ENCODE peak calls at places on chromosome 17, in nine cellular contexts. F is CD4-positive, alpha-beta T cell; R is lung; T is Kasumi-1; B is psoas muscle; V is activated CD4-positive, alpha-beta T cell treated with anti-CD3 and anti-CD28 coated beads for 1 hour; S is tibial artery; I is NCI-H1694 treated with DMSO at 0.1 percent for 48 hours; P is glutamatergic neuron. G is an unnamed sample.

GRCh38 chr17:17350491-17351355 is 47.5 kb downstream of the NT5M start:
- DNase-seq in T (no peak), B (no peak), I (no peak), P (no peak), S (no peak), R (no peak), V (no peak), F (no peak), G (no peak)

GRCh38 chr17:55762086-55762858 is 11.4 kb downstream of the PCTP start:
- DNase-seq in F (no peak), S (no peak), I (no peak), R (no peak), B (no peak), T (no peak), V (no peak), P (no peak), G (no peak)

GRCh38 chr17:49003557-49004511 is 6.6 kb downstream of the IGF2BP1 start:
- DNase-seq in V (no peak), S (no peak), F (no peak), R (no peak), I (no peak), P (peak), B (no peak), T (no peak), G (peak)

GRCh38 chr17:68610554-68610953 is 9.4 kb upstream of the FAM20A start:
- DNase-seq in S (no peak), P (no peak), I (no peak), T (no peak), F (no peak), R (no peak), V (no peak), B (no peak), G (no peak)

GRCh38 chr17:75525806-75526554 is 483 bp downstream of the LLGL2 start:
- DNase-seq in I (no peak), B (no peak), V (no peak), S (no peak), F (no peak), R (peak), P (no peak), T (no peak), G (no peak)

GRCh38 chr17:4852504-4853075 is 19.4 kb downstream of the MINK1 start:
- DNase-seq in R (no peak), F (no peak), S (no peak), T (no peak), I (peak), V (no peak), B (no peak), P (no peak), G (no peak)

GRCh38 chr17:66378296-66378695 is 75.9 kb downstream of the PRKCA start:
- DNase-seq in V (no peak), P (no peak), F (no peak), T (no peak), S (no peak), B (no peak), R (no peak), I (no peak), G (no peak)

GRCh38 chr17:54901230-54901847 is 687 bp downstream of the TOM1L1 start:
- DNase-seq in I (peak), F (no peak), S (no peak), T (no peak), R (peak), B (no peak), P (no peak), V (no peak), G (no peak)

GRCh38 chr17:42428141-42428944 is 5.3 kb upstream of the CAVIN1 start:
- DNase-seq in T (peak), F (peak), I (peak), B (no peak), S (peak), R (peak), V (no peak), P (peak), G (no peak)

GRCh38 chr17:30716461-30717289 is 107.8 kb downstream of the CRLF3 start:
- DNase-seq in T (peak), R (no peak), I (no peak), F (no peak), B (peak), P (no peak), V (no peak), S (no peak), G (no peak)

GRCh38 chr17:69574257-69575197 is 160.0 kb downstream of the MAP2K6 start:
- DNase-seq in S (no peak), P (no peak), V (no peak), R (no peak), B (no peak), I (no peak), T (no peak), F (no peak), G (no peak)

GRCh38 chr17:72699566-72699965 is 392.9 kb downstream of the SLC39A11 start:
- DNase-seq in B (no peak), V (no peak), T (no peak), P (no peak), S (no peak), I (no peak), R (no peak), F (no peak), G (no peak)

GRCh38 chr17:48465884-48466283 is 35.9 kb upstream of the SKAP1 start:
- DNase-seq in I (no peak), T (no peak), V (no peak), R (no peak), P (no peak), B (no peak), F (no peak), S (no peak), G (no peak)